ENCODE peak calls at places on chromosomes 7 and 10, in eight cellular contexts. One of them, this sample, is unnamed.

GRCh38 chr7:136859798-136860197 is 8.7 kb upstream of the CHRM2 start:
- DNase-seq in left cardiac atrium: no peak
- DNase-seq in AG09319: no peak
- DNase-seq in GM12865: no peak
- DNase-seq in cardiac fibroblast: no peak
- DNase-seq in activated CD4-positive, CD25-positive, alpha-beta regulatory T cell: no peak
- DNase-seq in left lobe of liver: no peak
- DNase-seq in activated CD8-positive, alpha-beta memory T cell treated with anti-CD3 and anti-CD28 coated beads for 24 hours: no peak
- DNase-seq in this sample: no peak

GRCh38 chr7:151087247-151088018 is 1.2 kb downstream of the AGAP3 start:
- DNase-seq in left cardiac atrium: peak
- DNase-seq in AG09319: no peak
- DNase-seq in GM12865: peak
- DNase-seq in cardiac fibroblast: peak
- DNase-seq in activated CD4-positive, CD25-positive, alpha-beta regulatory T cell: no peak
- DNase-seq in left lobe of liver: peak
- DNase-seq in activated CD8-positive, alpha-beta memory T cell treated with anti-CD3 and anti-CD28 coated beads for 24 hours: peak
- DNase-seq in this sample: no peak

GRCh38 chr10:130904676-130905075 is 406.8 kb downstream of the TCERG1L start:
- DNase-seq in left cardiac atrium: no peak
- DNase-seq in AG09319: no peak
- DNase-seq in GM12865: no peak
- DNase-seq in cardiac fibroblast: no peak
- DNase-seq in activated CD4-positive, CD25-positive, alpha-beta regulatory T cell: no peak
- DNase-seq in left lobe of liver: no peak
- DNase-seq in activated CD8-positive, alpha-beta memory T cell treated with anti-CD3 and anti-CD28 coated beads for 24 hours: no peak
- DNase-seq in this sample: no peak

GRCh38 chr7:98826811-98827231 is 43.0 kb downstream of the TMEM130 start:
- DNase-seq in left cardiac atrium: peak
- DNase-seq in AG09319: no peak
- DNase-seq in GM12865: no peak
- DNase-seq in cardiac fibroblast: no peak
- DNase-seq in activated CD4-positive, CD25-positive, alpha-beta regulatory T cell: no peak
- DNase-seq in left lobe of liver: peak
- DNase-seq in activated CD8-positive, alpha-beta memory T cell treated with anti-CD3 and anti-CD28 coated beads for 24 hours: no peak
- DNase-seq in this sample: no peak

GRCh38 chr10:64396105-64396504 is 874.9 kb downstream of the REEP3 start:
- DNase-seq in left cardiac atrium: no peak
- DNase-seq in AG09319: no peak
- DNase-seq in GM12865: no peak
- DNase-seq in cardiac fibroblast: peak
- DNase-seq in activated CD4-positive, CD25-positive, alpha-beta regulatory T cell: no peak
- DNase-seq in left lobe of liver: no peak
- DNase-seq in activated CD8-positive, alpha-beta memory T cell treated with anti-CD3 and anti-CD28 coated beads for 24 hours: no peak
- DNase-seq in this sample: no peak

GRCh38 chr7:122304604-122304975 is at the start of gene FEZF1:
- DNase-seq in left cardiac atrium: no peak
- DNase-seq in AG09319: no peak
- DNase-seq in GM12865: no peak
- DNase-seq in cardiac fibroblast: no peak
- DNase-seq in activated CD4-positive, CD25-positive, alpha-beta regulatory T cell: no peak
- DNase-seq in left lobe of liver: peak
- DNase-seq in activated CD8-positive, alpha-beta memory T cell treated with anti-CD3 and anti-CD28 coated beads for 24 hours: no peak
- DNase-seq in this sample: no peak

GRCh38 chr7:54773472-54774399 is 14.7 kb upstream of the SEC61G start:
- DNase-seq in left cardiac atrium: peak
- DNase-seq in AG09319: peak
- DNase-seq in GM12865: peak
- DNase-seq in cardiac fibroblast: peak
- DNase-seq in activated CD4-positive, CD25-positive, alpha-beta regulatory T cell: peak
- DNase-seq in left lobe of liver: peak
- DNase-seq in activated CD8-positive, alpha-beta memory T cell treated with anti-CD3 and anti-CD28 coated beads for 24 hours: peak
- DNase-seq in this sample: no peak

GRCh38 chr7:100570954-100571828 is 2.5 kb downstream of the SAP25 start:
- DNase-seq in left cardiac atrium: no peak
- DNase-seq in AG09319: no peak
- DNase-seq in GM12865: no peak
- DNase-seq in cardiac fibroblast: no peak
- DNase-seq in activated CD4-positive, CD25-positive, alpha-beta regulatory T cell: no peak
- DNase-seq in left lobe of liver: peak
- DNase-seq in activated CD8-positive, alpha-beta memory T cell treated with anti-CD3 and anti-CD28 coated beads for 24 hours: no peak
- DNase-seq in this sample: no peak

GRCh38 chr7:12735923-12736322 is 48.5 kb downstream of the ARL4A start:
- DNase-seq in left cardiac atrium: no peak
- DNase-seq in AG09319: no peak
- DNase-seq in GM12865: no peak
- DNase-seq in cardiac fibroblast: no peak
- DNase-seq in activated CD4-positive, CD25-positive, alpha-beta regulatory T cell: no peak
- DNase-seq in left lobe of liver: no peak
- DNase-seq in activated CD8-positive, alpha-beta memory T cell treated with anti-CD3 and anti-CD28 coated beads for 24 hours: no peak
- DNase-seq in this sample: no peak

GRCh38 chr7:47132471-47132870 is 449.4 kb downstream of the TNS3 start:
- DNase-seq in left cardiac atrium: no peak
- DNase-seq in AG09319: no peak
- DNase-seq in GM12865: no peak
- DNase-seq in cardiac fibroblast: peak
- DNase-seq in activated CD4-positive, CD25-positive, alpha-beta regulatory T cell: no peak
- DNase-seq in left lobe of liver: no peak
- DNase-seq in activated CD8-positive, alpha-beta memory T cell treated with anti-CD3 and anti-CD28 coated beads for 24 hours: no peak
- DNase-seq in this sample: no peak

GRCh38 chr7:78516450-78516849 is 717.9 kb downstream of the PHTF2 start:
- DNase-seq in left cardiac atrium: no peak
- DNase-seq in AG09319: no peak
- DNase-seq in GM12865: no peak
- DNase-seq in cardiac fibroblast: no peak
- DNase-seq in activated CD4-positive, CD25-positive, alpha-beta regulatory T cell: no peak
- DNase-seq in left lobe of liver: no peak
- DNase-seq in activated CD8-positive, alpha-beta memory T cell treated with anti-CD3 and anti-CD28 coated beads for 24 hours: no peak
- DNase-seq in this sample: no peak

GRCh38 chr7:158076656-158077055 is 511.0 kb downstream of the PTPRN2 start:
- DNase-seq in left cardiac atrium: no peak
- DNase-seq in AG09319: no peak
- DNase-seq in GM12865: no peak
- DNase-seq in cardiac fibroblast: no peak
- DNase-seq in activated CD4-positive, CD25-positive, alpha-beta regulatory T cell: no peak
- DNase-seq in left lobe of liver: no peak
- DNase-seq in activated CD8-positive, alpha-beta memory T cell treated with anti-CD3 and anti-CD28 coated beads for 24 hours: no peak
- DNase-seq in this sample: no peak

GRCh38 chr10:88213206-88213605 is 349.8 kb downstream of the PTEN start:
- DNase-seq in left cardiac atrium: no peak
- DNase-seq in AG09319: no peak
- DNase-seq in GM12865: no peak
- DNase-seq in cardiac fibroblast: no peak
- DNase-seq in activated CD4-positive, CD25-positive, alpha-beta regulatory T cell: no peak
- DNase-seq in left lobe of liver: no peak
- DNase-seq in activated CD8-positive, alpha-beta memory T cell treated with anti-CD3 and anti-CD28 coated beads for 24 hours: no peak
- DNase-seq in this sample: no peak

GRCh38 chr7:25846722-25847121 is 305.3 kb upstream of the NFE2L3 start:
- DNase-seq in left cardiac atrium: peak
- DNase-seq in AG09319: peak
- DNase-seq in GM12865: no peak
- DNase-seq in cardiac fibroblast: peak
- DNase-seq in activated CD4-positive, CD25-positive, alpha-beta regulatory T cell: no peak
- DNase-seq in left lobe of liver: no peak
- DNase-seq in activated CD8-positive, alpha-beta memory T cell treated with anti-CD3 and anti-CD28 coated beads for 24 hours: no peak
- DNase-seq in this sample: no peak

GRCh38 chr7:80224416-80224815 is 89.8 kb downstream of the GNAI1 start:
- DNase-seq in left cardiac atrium: no peak
- DNase-seq in AG09319: no peak
- DNase-seq in GM12865: no peak
- DNase-seq in cardiac fibroblast: no peak
- DNase-seq in activated CD4-positive, CD25-positive, alpha-beta regulatory T cell: no peak
- DNase-seq in left lobe of liver: no peak
- DNase-seq in activated CD8-positive, alpha-beta memory T cell treated with anti-CD3 and anti-CD28 coated beads for 24 hours: no peak
- DNase-seq in this sample: no peak

GRCh38 chr7:44275829-44276570 is 49.4 kb downstream of the CAMK2B start:
- DNase-seq in left cardiac atrium: peak
- DNase-seq in AG09319: no peak
- DNase-seq in GM12865: no peak
- DNase-seq in cardiac fibroblast: no peak
- DNase-seq in activated CD4-positive, CD25-positive, alpha-beta regulatory T cell: no peak
- DNase-seq in left lobe of liver: no peak
- DNase-seq in activated CD8-positive, alpha-beta memory T cell treated with anti-CD3 and anti-CD28 coated beads for 24 hours: no peak
- DNase-seq in this sample: no peak

GRCh38 chr7:100435401-100436304 is 644 bp downstream of the PPP1R35 start:
- DNase-seq in left cardiac atrium: peak
- DNase-seq in AG09319: no peak
- DNase-seq in GM12865: peak
- DNase-seq in cardiac fibroblast: peak
- DNase-seq in activated CD4-positive, CD25-positive, alpha-beta regulatory T cell: no peak
- DNase-seq in left lobe of liver: no peak
- DNase-seq in activated CD8-positive, alpha-beta memory T cell treated with anti-CD3 and anti-CD28 coated beads for 24 hours: peak
- DNase-seq in this sample: no peak

GRCh38 chr7:131357282-131357880 is 29.7 kb downstream of the MKLN1 start:
- DNase-seq in left cardiac atrium: no peak
- DNase-seq in AG09319: no peak
- DNase-seq in GM12865: no peak
- DNase-seq in cardiac fibroblast: peak
- DNase-seq in activated CD4-positive, CD25-positive, alpha-beta regulatory T cell: no peak
- DNase-seq in left lobe of liver: no peak
- DNase-seq in activated CD8-positive, alpha-beta memory T cell treated with anti-CD3 and anti-CD28 coated beads for 24 hours: no peak
- DNase-seq in this sample: no peak

GRCh38 chr10:95268438-95268837 is 22.4 kb downstream of the PDLIM1 start:
- DNase-seq in left cardiac atrium: peak
- DNase-seq in AG09319: no peak
- DNase-seq in GM12865: no peak
- DNase-seq in cardiac fibroblast: peak
- DNase-seq in activated CD4-positive, CD25-positive, alpha-beta regulatory T cell: no peak
- DNase-seq in left lobe of liver: no peak
- DNase-seq in activated CD8-positive, alpha-beta memory T cell treated with anti-CD3 and anti-CD28 coated beads for 24 hours: no peak
- DNase-seq in this sample: no peak

GRCh38 chr10:21171197-21171935 is 274.3 kb upstream of the NEBL start:
- DNase-seq in left cardiac atrium: no peak
- DNase-seq in AG09319: no peak
- DNase-seq in GM12865: no peak
- DNase-seq in cardiac fibroblast: peak
- DNase-seq in activated CD4-positive, CD25-positive, alpha-beta regulatory T cell: no peak
- DNase-seq in left lobe of liver: no peak
- DNase-seq in activated CD8-positive, alpha-beta memory T cell treated with anti-CD3 and anti-CD28 coated beads for 24 hours: no peak
- DNase-seq in this sample: no peak

GRCh38 chr10:93580824-93581223 is 14.4 kb downstream of the FFAR4 start:
- DNase-seq in left cardiac atrium: no peak
- DNase-seq in AG09319: no peak
- DNase-seq in GM12865: no peak
- DNase-seq in cardiac fibroblast: peak
- DNase-seq in activated CD4-positive, CD25-positive, alpha-beta regulatory T cell: no peak
- DNase-seq in left lobe of liver: no peak
- DNase-seq in activated CD8-positive, alpha-beta memory T cell treated with anti-CD3 and anti-CD28 coated beads for 24 hours: no peak
- DNase-seq in this sample: no peak

GRCh38 chr10:22911889-22912762 is 15.7 kb upstream of the ARMC3 start:
- DNase-seq in left cardiac atrium: no peak
- DNase-seq in AG09319: no peak
- DNase-seq in GM12865: no peak
- DNase-seq in cardiac fibroblast: peak
- DNase-seq in activated CD4-positive, CD25-positive, alpha-beta regulatory T cell: no peak
- DNase-seq in left lobe of liver: no peak
- DNase-seq in activated CD8-positive, alpha-beta memory T cell treated with anti-CD3 and anti-CD28 coated beads for 24 hours: no peak
- DNase-seq in this sample: no peak

GRCh38 chr7:159015081-159015893 is 129.4 kb downstream of the VIPR2 start:
- DNase-seq in left cardiac atrium: peak
- DNase-seq in AG09319: no peak
- DNase-seq in GM12865: no peak
- DNase-seq in cardiac fibroblast: no peak
- DNase-seq in activated CD4-positive, CD25-positive, alpha-beta regulatory T cell: no peak
- DNase-seq in left lobe of liver: no peak
- DNase-seq in activated CD8-positive, alpha-beta memory T cell treated with anti-CD3 and anti-CD28 coated beads for 24 hours: no peak
- DNase-seq in this sample: no peak

GRCh38 chr7:42956062-42956461 is 23.9 kb downstream of the MRPL32 start:
- DNase-seq in left cardiac atrium: no peak
- DNase-seq in AG09319: no peak
- DNase-seq in GM12865: no peak
- DNase-seq in cardiac fibroblast: no peak
- DNase-seq in activated CD4-positive, CD25-positive, alpha-beta regulatory T cell: no peak
- DNase-seq in left lobe of liver: no peak
- DNase-seq in activated CD8-positive, alpha-beta memory T cell treated with anti-CD3 and anti-CD28 coated beads for 24 hours: no peak
- DNase-seq in this sample: no peak

GRCh38 chr7:40299097-40299496 is 164.3 kb downstream of the SUGCT start:
- DNase-seq in left cardiac atrium: no peak
- DNase-seq in AG09319: no peak
- DNase-seq in GM12865: no peak
- DNase-seq in cardiac fibroblast: peak
- DNase-seq in activated CD4-positive, CD25-positive, alpha-beta regulatory T cell: no peak
- DNase-seq in left lobe of liver: no peak
- DNase-seq in activated CD8-positive, alpha-beta memory T cell treated with anti-CD3 and anti-CD28 coated beads for 24 hours: no peak
- DNase-seq in this sample: no peak

GRCh38 chr7:64999165-65000004 is 7.1 kb downstream of the ERV3-1 start:
- DNase-seq in left cardiac atrium: peak
- DNase-seq in AG09319: no peak
- DNase-seq in GM12865: peak
- DNase-seq in cardiac fibroblast: peak
- DNase-seq in activated CD4-positive, CD25-positive, alpha-beta regulatory T cell: no peak
- DNase-seq in left lobe of liver: peak
- DNase-seq in activated CD8-positive, alpha-beta memory T cell treated with anti-CD3 and anti-CD28 coated beads for 24 hours: no peak
- DNase-seq in this sample: no peak

GRCh38 chr10:121935702-121936101 is 7.9 kb upstream of the ATE1 start:
- DNase-seq in left cardiac atrium: no peak
- DNase-seq in AG09319: no peak
- DNase-seq in GM12865: no peak
- DNase-seq in cardiac fibroblast: no peak
- DNase-seq in activated CD4-positive, CD25-positive, alpha-beta regulatory T cell: no peak
- DNase-seq in left lobe of liver: peak
- DNase-seq in activated CD8-positive, alpha-beta memory T cell treated with anti-CD3 and anti-CD28 coated beads for 24 hours: no peak
- DNase-seq in this sample: no peak

GRCh38 chr10:101489355-101489754 is 98.7 kb downstream of the POLL start:
- DNase-seq in left cardiac atrium: no peak
- DNase-seq in AG09319: no peak
- DNase-seq in GM12865: no peak
- DNase-seq in cardiac fibroblast: peak
- DNase-seq in activated CD4-positive, CD25-positive, alpha-beta regulatory T cell: no peak
- DNase-seq in left lobe of liver: no peak
- DNase-seq in activated CD8-positive, alpha-beta memory T cell treated with anti-CD3 and anti-CD28 coated beads for 24 hours: no peak
- DNase-seq in this sample: no peak

GRCh38 chr7:128919881-128920789 is 9.6 kb upstream of the KCP start:
- DNase-seq in left cardiac atrium: peak
- DNase-seq in AG09319: no peak
- DNase-seq in GM12865: no peak
- DNase-seq in cardiac fibroblast: no peak
- DNase-seq in activated CD4-positive, CD25-positive, alpha-beta regulatory T cell: no peak
- DNase-seq in left lobe of liver: no peak
- DNase-seq in activated CD8-positive, alpha-beta memory T cell treated with anti-CD3 and anti-CD28 coated beads for 24 hours: no peak
- DNase-seq in this sample: no peak

GRCh38 chr7:125059861-125060456 is 130.3 kb upstream of the POT1 start:
- DNase-seq in left cardiac atrium: no peak
- DNase-seq in AG09319: no peak
- DNase-seq in GM12865: no peak
- DNase-seq in cardiac fibroblast: peak
- DNase-seq in activated CD4-positive, CD25-positive, alpha-beta regulatory T cell: no peak
- DNase-seq in left lobe of liver: no peak
- DNase-seq in activated CD8-positive, alpha-beta memory T cell treated with anti-CD3 and anti-CD28 coated beads for 24 hours: no peak
- DNase-seq in this sample: no peak

GRCh38 chr10:88178758-88179157 is 315.3 kb downstream of the PTEN start:
- DNase-seq in left cardiac atrium: no peak
- DNase-seq in AG09319: no peak
- DNase-seq in GM12865: no peak
- DNase-seq in cardiac fibroblast: no peak
- DNase-seq in activated CD4-positive, CD25-positive, alpha-beta regulatory T cell: no peak
- DNase-seq in left lobe of liver: no peak
- DNase-seq in activated CD8-positive, alpha-beta memory T cell treated with anti-CD3 and anti-CD28 coated beads for 24 hours: no peak
- DNase-seq in this sample: no peak

GRCh38 chr7:41870017-41870416 is 167.1 kb upstream of the INHBA start:
- DNase-seq in left cardiac atrium: no peak
- DNase-seq in AG09319: no peak
- DNase-seq in GM12865: peak
- DNase-seq in cardiac fibroblast: no peak
- DNase-seq in activated CD4-positive, CD25-positive, alpha-beta regulatory T cell: no peak
- DNase-seq in left lobe of liver: no peak
- DNase-seq in activated CD8-positive, alpha-beta memory T cell treated with anti-CD3 and anti-CD28 coated beads for 24 hours: no peak
- DNase-seq in this sample: no peak

GRCh38 chr7:149126662-149127321 is 668 bp upstream of the ZNF425 start:
- DNase-seq in left cardiac atrium: peak
- DNase-seq in AG09319: no peak
- DNase-seq in GM12865: peak
- DNase-seq in cardiac fibroblast: peak
- DNase-seq in activated CD4-positive, CD25-positive, alpha-beta regulatory T cell: no peak
- DNase-seq in left lobe of liver: peak
- DNase-seq in activated CD8-positive, alpha-beta memory T cell treated with anti-CD3 and anti-CD28 coated beads for 24 hours: peak
- DNase-seq in this sample: no peak

GRCh38 chr7:142323706-142324105 is 65.8 kb upstream of the PRSS58 start:
- DNase-seq in left cardiac atrium: no peak
- DNase-seq in AG09319: no peak
- DNase-seq in GM12865: peak
- DNase-seq in cardiac fibroblast: no peak
- DNase-seq in activated CD4-positive, CD25-positive, alpha-beta regulatory T cell: no peak
- DNase-seq in left lobe of liver: no peak
- DNase-seq in activated CD8-positive, alpha-beta memory T cell treated with anti-CD3 and anti-CD28 coated beads for 24 hours: peak
- DNase-seq in this sample: no peak